ENCODE peak calls at places on chromosomes 3 and 15, in five cellular contexts. A is bronchial epithelial cell, X is cardiac muscle cell, Y is hepatocyte, C is AG04450. B is an unnamed sample. For H3K27me3, the result is how much of the 10 kb centered on the place peaks cover.

GRCh38 chr3:3998140-3998977 is 199.1 kb downstream of the LRRN1 start:
- DNase-seq in A (peak), X (peak), Y (peak), C (no peak), B (peak)

GRCh38 chr3:152574461-152575079 is 260.4 kb upstream of the P2RY1 start:
- DNase-seq in A (peak), X (peak), Y (peak), C (no peak), B (peak)

GRCh38 chr3:53164911-53165310 is 3.9 kb downstream of the PRKCD start:
- DNase-seq in A (peak), X (no peak), Y (no peak), C (no peak), B (no peak)

GRCh38 chr3:30232142-30232541 is 374.3 kb upstream of the TGFBR2 start:
- DNase-seq in A (peak), X (peak), Y (no peak), C (no peak), B (no peak)

GRCh38 chr15:68789921-68790575 is 30.6 kb downstream of the ANP32A start:
- DNase-seq in A (no peak), X (peak), Y (peak), C (no peak), B (no peak)

GRCh38 chr15:58355965-58356358 is 75.8 kb upstream of the LIPC start:
- DNase-seq in A (no peak), X (no peak), Y (no peak), C (no peak), B (no peak)

GRCh38 chr3:187947927-187948682 is 202.8 kb upstream of the BCL6 start:
- DNase-seq in A (no peak), X (no peak), Y (no peak), C (no peak), B (no peak)

GRCh38 chr15:64928626-64929220 is 17.0 kb downstream of the ANKDD1A start:
- DNase-seq in A (no peak), X (no peak), Y (no peak), C (no peak), B (no peak)

GRCh38 chr15:83858820-83859505 is 205.0 kb downstream of the ADAMTSL3 start:
- DNase-seq in A (peak), X (no peak), Y (no peak), C (no peak), B (no peak)

GRCh38 chr3:58250093-58250707 is 12.6 kb downstream of the ABHD6 start:
- DNase-seq in A (no peak), X (peak), Y (peak), C (no peak), B (peak)

GRCh38 chr3:194395767-194396527 is 3.1 kb downstream of the GP5 start:
- DNase-seq in A (no peak), X (peak), Y (peak), C (no peak), B (peak)

GRCh38 chr15:66387176-66388056 is 704 bp downstream of the MAP2K1 start:
- DNase-seq in A (peak), X (peak), Y (peak), C (no peak), B (peak)

GRCh38 chr15:52963865-52964264 is 173.7 kb upstream of the ONECUT1 start:
- DNase-seq in A (no peak), X (no peak), Y (no peak), C (no peak), B (no peak)

GRCh38 chr3:149604125-149604851 is 53.5 kb downstream of the WWTR1 start:
- DNase-seq in A (no peak), X (no peak), Y (no peak), C (no peak), B (no peak)

GRCh38 chr3:189849262-189849661 is 218.1 kb downstream of the TP63 start:
- DNase-seq in A (no peak), X (no peak), Y (no peak), C (no peak), B (no peak)

GRCh38 chr15:66563126-66563525 is 2.7 kb downstream of the LCTL start:
- DNase-seq in A (no peak), X (no peak), Y (no peak), C (no peak), B (no peak)

DNA sequence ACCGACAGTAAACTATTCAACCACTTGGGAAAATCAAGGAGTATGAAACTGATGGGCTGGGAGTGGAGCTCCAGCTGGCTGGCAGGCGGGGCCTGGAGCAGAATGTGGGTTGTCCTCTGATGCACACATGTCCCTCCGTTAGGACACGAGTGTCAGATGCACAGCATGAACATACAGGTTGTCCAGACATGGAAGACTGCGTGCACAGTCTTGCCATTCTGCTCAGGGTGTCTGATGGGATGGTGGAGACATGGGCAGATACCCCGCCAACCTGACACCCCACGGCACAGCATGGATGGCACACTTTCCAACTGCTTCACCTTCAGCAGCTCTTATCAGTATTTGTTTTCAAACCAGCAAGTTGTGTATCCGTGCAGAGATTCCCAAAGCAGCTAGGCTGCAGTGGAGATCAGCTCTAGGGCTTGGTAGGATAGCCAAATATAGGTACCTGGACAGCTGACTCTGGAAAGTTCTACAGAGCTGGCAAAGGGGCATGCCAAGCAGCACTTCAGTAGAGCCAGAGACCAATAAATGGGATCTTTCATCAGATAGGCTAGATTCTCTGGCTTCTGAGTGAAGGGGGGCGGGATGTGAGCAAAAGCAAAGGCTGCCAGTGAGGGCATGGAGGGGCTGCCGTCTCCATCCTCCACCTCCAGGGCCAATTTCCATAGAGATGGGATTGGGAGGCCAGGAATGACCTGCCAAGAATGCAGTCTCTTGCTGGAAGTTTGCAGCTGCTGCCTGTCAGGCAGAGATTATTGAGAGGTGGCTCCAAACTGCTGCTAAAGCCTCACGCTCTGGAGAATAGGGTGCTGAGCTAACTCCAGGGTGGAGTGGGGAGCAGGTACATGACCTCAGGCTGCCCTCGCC is 47.2 kb upstream of the KY start:
- DNase-seq in A (no peak), X (no peak), Y (no peak), C (no peak), B (no peak)
- TF ChIP-seq CTCF in A (no peak), X (no peak), Y (no peak), C (no peak), B (no peak)

GRCh38 chr3:46109635-46110005 is 82.3 kb upstream of the XCR1 start:
- DNase-seq in A (no peak), X (no peak), Y (no peak), C (no peak), B (no peak)
- H3K4me3 ChIP-seq in A (no peak), X (no peak), Y (no peak), C (no peak), B (no peak)

GRCh38 chr3:137760341-137761098 is 3.6 kb upstream of the SOX14 start:
- DNase-seq in A (no peak), X (no peak), Y (no peak), C (no peak), B (no peak)
- H3K27me3 ChIP-seq in A (under half), X (half or more), Y (half or more), C (half or more), B (under half)

GRCh38 chr3:41198046-41198445 is 1.3 kb upstream of the CTNNB1 start:
- DNase-seq in A (no peak), X (no peak), Y (no peak), C (no peak), B (no peak)

GRCh38 chr3:41200669-41201021 is 1.3 kb downstream of the CTNNB1 start:
- DNase-seq in A (peak), X (peak), Y (peak), C (no peak), B (peak)

GRCh38 chr3:41198526-41198925 is 779 bp upstream of the CTNNB1 start:
- DNase-seq in A (no peak), X (peak), Y (peak), C (no peak), B (peak)

GRCh38 chr3:41199866-41200668 is 762 bp downstream of the CTNNB1 start:
- DNase-seq in A (peak), X (peak), Y (peak), C (no peak), B (peak)

DNA sequence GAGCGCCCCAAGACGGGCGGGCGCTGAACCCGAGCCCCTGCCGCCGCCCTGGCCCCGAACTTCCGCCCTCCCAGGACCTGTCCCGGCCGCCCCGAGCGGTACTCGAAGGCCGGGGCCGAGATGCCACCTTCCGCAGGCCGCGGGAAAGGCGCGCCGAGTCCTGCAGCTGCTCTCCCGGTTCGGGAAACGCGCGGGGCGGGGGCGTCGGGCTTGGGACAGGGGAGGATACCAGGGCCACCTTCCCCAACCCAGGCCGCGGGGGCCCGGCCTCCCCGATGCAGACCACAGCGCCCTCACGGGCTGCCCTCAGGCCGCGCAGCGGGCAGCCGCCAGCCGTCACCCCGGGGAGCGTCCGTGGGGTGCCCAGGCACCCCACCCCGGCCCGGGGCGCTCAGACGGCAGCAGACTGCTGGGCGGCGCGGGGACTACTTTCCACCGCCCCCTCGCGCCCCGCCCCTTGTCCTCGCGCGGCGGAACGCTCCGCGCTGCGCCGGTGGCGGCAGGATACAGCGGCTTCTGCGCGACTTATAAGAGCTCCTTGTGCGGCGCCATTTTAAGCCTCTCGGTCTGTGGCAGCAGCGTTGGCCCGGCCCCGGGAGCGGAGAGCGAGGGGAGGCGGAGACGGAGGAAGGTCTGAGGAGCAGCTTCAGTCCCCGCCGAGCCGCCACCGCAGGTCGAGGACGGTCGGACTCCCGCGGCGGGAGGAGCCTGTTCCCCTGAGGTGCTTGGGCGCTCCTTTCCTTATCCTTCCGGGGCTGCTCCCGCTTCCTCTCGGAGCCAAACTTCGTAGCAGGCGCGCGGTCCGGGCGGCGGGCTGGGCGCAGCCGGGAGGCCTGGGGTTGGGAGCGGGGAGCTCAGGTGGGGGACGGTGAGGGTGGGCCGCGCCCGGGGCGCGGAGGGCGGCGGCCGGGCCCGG is at the start of gene CTNNB1:
- DNase-seq in A (peak), X (peak), Y (peak), C (peak), B (peak)
- TF ChIP-seq CTCF in A (peak), X (no peak), Y (peak), C (no peak), B (no peak)

DNA sequence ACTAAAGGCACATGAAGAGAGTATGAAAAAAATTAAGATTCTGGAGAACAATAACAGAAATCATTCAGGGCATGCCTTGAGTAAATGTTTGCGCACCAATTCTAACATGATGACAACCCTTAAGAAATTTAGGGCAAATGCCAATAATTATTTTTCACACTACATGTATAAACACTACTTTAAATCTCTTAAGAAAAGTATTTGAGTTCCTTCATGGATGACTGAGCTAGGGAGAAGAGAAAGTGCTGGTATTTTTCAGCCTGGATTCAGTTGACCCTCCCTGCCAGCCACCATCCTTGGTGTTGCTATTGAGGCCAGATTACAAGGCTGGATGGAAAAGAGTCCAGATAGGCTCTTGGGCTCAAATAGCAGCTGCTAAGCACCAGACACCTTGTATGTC is 8.0 kb upstream of the EID1 start:
- DNase-seq in A (no peak), X (no peak), Y (no peak), C (no peak), B (no peak)
- H3K4me3 ChIP-seq in A (no peak), X (no peak), Y (no peak), C (no peak), B (no peak)

GRCh38 chr3:128433630-128434185 is 33.0 kb downstream of the DNAJB8 start:
- DNase-seq in A (no peak), X (no peak), Y (no peak), C (no peak), B (no peak)
- H3K27me3 ChIP-seq in A (under half), X (half or more), Y (under half), C (under half), B (under half)

GRCh38 chr3:185648396-185648795 is 62.3 kb downstream of the SENP2 start:
- DNase-seq in A (no peak), X (no peak), Y (no peak), C (no peak), B (no peak)

GRCh38 chr3:185647880-185648210 is 61.8 kb downstream of the SENP2 start:
- DNase-seq in A (no peak), X (no peak), Y (no peak), C (no peak), B (no peak)

GRCh38 chr3:185647134-185647879 is 61.2 kb downstream of the SENP2 start:
- DNase-seq in A (no peak), X (no peak), Y (no peak), C (no peak), B (no peak)

GRCh38 chr3:185646382-185647133 is 60.5 kb downstream of the SENP2 start:
- DNase-seq in A (no peak), X (no peak), Y (no peak), C (no peak), B (no peak)

DNA sequence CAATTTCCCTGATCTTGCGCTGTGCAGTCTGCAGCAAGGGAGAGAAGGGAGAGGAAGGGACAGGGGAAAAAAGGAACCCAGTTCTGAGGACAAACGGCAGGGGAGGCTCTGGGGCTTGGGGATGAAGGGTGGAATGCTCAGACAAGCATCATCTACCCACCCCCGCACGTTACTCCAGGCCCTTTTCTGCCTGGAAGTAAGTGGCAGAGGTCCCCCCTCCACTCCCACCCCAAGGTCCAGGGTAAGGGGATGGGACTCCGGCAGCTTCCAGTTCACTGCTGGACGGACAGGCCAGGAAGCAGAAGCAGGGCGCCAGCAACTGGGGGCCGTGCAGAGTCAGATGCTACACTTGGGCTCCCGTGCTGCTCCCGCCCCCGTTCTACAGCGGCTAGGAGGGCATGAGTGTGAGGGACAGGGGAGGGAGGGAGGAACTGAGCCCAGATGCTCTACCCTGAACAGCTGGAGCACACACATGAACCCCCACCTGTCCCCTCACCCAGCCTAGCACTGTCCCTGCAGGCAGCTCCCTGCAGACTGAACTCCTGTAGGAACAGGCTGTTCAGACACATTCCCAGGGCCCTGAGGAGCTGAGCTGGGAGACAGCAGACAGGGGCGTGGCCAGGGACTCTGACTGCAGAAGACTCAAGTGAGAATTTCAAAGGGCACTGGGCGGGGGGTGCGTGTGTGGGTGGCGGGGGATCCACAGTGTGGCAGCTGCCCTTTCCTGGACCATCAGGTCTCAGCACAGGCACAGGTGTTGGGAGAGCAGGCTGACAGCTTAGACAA is 59.7 kb downstream of the SENP2 start:
- DNase-seq in A (no peak), X (no peak), Y (peak), C (no peak), B (peak)
- TF ChIP-seq CTCF in A (no peak), X (no peak), Y (no peak), C (no peak), B (no peak)

GRCh38 chr15:60935130-60935529 is 294.0 kb downstream of the RORA start:
- DNase-seq in A (no peak), X (no peak), Y (no peak), C (no peak), B (peak)

GRCh38 chr15:60933914-60934885 is 294.9 kb downstream of the RORA start:
- DNase-seq in A (peak), X (no peak), Y (no peak), C (no peak), B (no peak)

GRCh38 chr15:60936186-60936585 is 292.9 kb downstream of the RORA start:
- DNase-seq in A (no peak), X (no peak), Y (no peak), C (no peak), B (no peak)

GRCh38 chr15:60928987-60929386 is 300.1 kb downstream of the RORA start:
- DNase-seq in A (no peak), X (no peak), Y (no peak), C (no peak), B (no peak)

DNA sequence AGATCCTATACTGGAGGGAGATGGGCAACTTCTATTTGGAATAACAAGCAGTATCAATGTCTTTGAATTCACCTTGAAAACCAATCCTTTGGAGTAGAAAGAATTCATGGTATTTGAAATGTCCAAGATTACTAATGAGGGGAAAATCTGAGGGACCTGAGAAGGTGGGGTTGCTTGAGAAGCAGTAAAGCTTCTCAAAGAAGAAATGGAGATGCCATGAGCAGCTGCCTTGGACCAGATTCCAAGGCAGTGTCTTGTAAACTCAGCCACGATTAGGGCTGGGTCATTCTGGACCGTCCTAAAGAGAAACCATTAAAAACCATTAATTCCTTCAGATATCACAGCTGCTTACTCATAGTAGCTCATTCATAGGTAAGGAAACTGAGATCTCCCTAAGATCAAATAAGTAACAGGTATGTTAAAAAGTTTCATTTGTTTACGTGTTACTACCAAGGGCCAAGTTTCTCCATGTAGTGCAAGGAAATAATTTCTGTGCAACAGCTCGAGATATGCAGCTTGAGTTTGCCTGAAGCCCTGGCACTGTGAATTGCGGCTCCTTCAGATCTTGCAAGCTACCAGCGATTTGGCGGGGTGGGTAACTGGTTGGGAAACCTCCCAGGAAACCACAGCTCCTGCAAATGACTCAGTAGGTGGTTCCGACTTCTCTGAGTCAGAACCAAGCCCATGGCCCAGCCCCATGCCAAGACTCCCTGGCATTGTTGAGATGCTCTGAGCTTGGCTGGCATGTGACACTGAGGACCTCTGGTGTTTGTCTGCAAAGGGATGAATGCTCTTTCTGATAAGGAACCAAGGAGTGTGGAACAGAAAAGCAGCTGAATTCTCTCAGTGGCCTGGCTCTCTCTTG is 296.8 kb downstream of the RORA start:
- DNase-seq in A (peak), X (peak), Y (no peak), C (no peak), B (peak)
- H3K4me3 ChIP-seq in A (no peak), X (no peak), Y (no peak), C (no peak), B (no peak)

GRCh38 chr3:10709110-10709781 is 106.8 kb upstream of the SLC6A11 start:
- DNase-seq in A (no peak), X (no peak), Y (no peak), C (no peak), B (no peak)

GRCh38 chr3:10707984-10708868 is 107.8 kb upstream of the SLC6A11 start:
- DNase-seq in A (no peak), X (no peak), Y (no peak), C (no peak), B (peak)

GRCh38 chr3:10715886-10716285 is 100.1 kb upstream of the SLC6A11 start:
- DNase-seq in A (no peak), X (no peak), Y (no peak), C (no peak), B (no peak)

GRCh38 chr3:10713656-10714055 is 102.4 kb upstream of the SLC6A11 start:
- DNase-seq in A (no peak), X (no peak), Y (no peak), C (no peak), B (no peak)

DNA sequence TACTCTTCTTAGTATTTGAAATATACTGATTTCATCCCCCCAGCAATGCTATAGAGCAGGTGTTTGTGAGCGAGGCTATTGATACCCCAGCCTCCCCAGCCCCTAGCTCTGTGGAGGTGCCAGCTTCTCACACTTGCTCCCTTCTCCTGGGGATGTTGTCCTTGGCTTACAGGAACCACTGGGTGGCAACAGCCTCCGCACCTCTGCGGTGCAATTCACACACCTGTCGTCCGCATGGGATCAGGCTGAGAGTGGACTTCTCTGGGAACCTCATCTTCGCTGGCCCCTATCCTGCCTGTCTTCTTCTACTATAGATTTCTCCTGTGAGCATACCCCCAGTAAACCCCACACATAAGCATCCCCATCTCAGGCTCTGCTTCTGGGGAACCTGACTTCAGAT is 103.9 kb upstream of the SLC6A11 start:
- DNase-seq in A (no peak), X (no peak), Y (no peak), C (no peak), B (no peak)
- H3K27me3 ChIP-seq in A (under half), X (half or more), Y (half or more), C (under half), B (under half)

B was measured in testis.